ENCODE peak calls at places on chromosomes 16 and 17, in five cellular contexts. One of them, this sample, is unnamed.

GRCh38 chr16:80100186-80100585 is 440.6 kb upstream of the DYNLRB2 start:
- DNase-seq in GM12878: no peak
- DNase-seq in SK-N-SH: no peak
- DNase-seq in HepG2: no peak
- DNase-seq in K562: no peak
- DNase-seq in this sample: no peak

GRCh38 chr16:48963306-48963705 is 318.3 kb downstream of the CBLN1 start:
- DNase-seq in SK-N-SH: no peak
- DNase-seq in GM12878: no peak
- DNase-seq in HepG2: no peak
- DNase-seq in K562: no peak
- DNase-seq in this sample: no peak

GRCh38 chr16:62213763-62214162 is 177.5 kb upstream of the CDH8 start:
- DNase-seq in HepG2: peak; percentile 29
- DNase-seq in K562: no peak
- DNase-seq in SK-N-SH: no peak
- DNase-seq in GM12878: no peak
- DNase-seq in this sample: no peak

GRCh38 chr17:34299017-34299416 is 13.5 kb downstream of the CCL11 start:
- DNase-seq in K562: no peak
- DNase-seq in GM12878: no peak
- DNase-seq in HepG2: no peak
- DNase-seq in SK-N-SH: no peak
- DNase-seq in this sample: no peak

GRCh38 chr16:50644730-50645129 is 36.4 kb downstream of the SNX20 start:
- DNase-seq in K562: no peak
- DNase-seq in SK-N-SH: peak; percentile 61
- DNase-seq in HepG2: no peak
- DNase-seq in GM12878: no peak
- DNase-seq in this sample: no peak

GRCh38 chr17:74830861-74831260 is 28.8 kb downstream of the GRIN2C start:
- DNase-seq in K562: no peak
- DNase-seq in GM12878: no peak
- DNase-seq in SK-N-SH: no peak
- DNase-seq in HepG2: no peak
- DNase-seq in this sample: no peak

GRCh38 chr16:22189473-22190168 is 16.5 kb upstream of the EEF2K start:
- DNase-seq in GM12878: no peak
- DNase-seq in SK-N-SH: peak; percentile 55
- DNase-seq in K562: no peak
- DNase-seq in HepG2: no peak
- DNase-seq in this sample: no peak

GRCh38 chr17:38400286-38400685 is 28.0 kb upstream of the ARHGAP23 start:
- DNase-seq in SK-N-SH: no peak
- DNase-seq in GM12878: no peak
- DNase-seq in HepG2: no peak
- DNase-seq in K562: no peak
- DNase-seq in this sample: no peak

GRCh38 chr16:55179858-55180585 is 144.0 kb upstream of the IRX6 start:
- DNase-seq in K562: no peak
- DNase-seq in HepG2: no peak
- DNase-seq in GM12878: no peak
- DNase-seq in SK-N-SH: no peak
- DNase-seq in this sample: no peak

GRCh38 chr16:73206306-73206705 is 158.4 kb upstream of the ZFHX3 start:
- DNase-seq in GM12878: no peak
- DNase-seq in K562: no peak
- DNase-seq in SK-N-SH: no peak
- DNase-seq in HepG2: no peak
- DNase-seq in this sample: no peak

GRCh38 chr16:81595676-81596292 is 151.2 kb downstream of the CMIP start:
- DNase-seq in HepG2: no peak
- DNase-seq in SK-N-SH: no peak
- DNase-seq in GM12878: no peak
- DNase-seq in K562: no peak
- DNase-seq in this sample: no peak

GRCh38 chr17:69358688-69359596 is 32.0 kb upstream of the ABCA5 start:
- DNase-seq in K562: no peak
- DNase-seq in SK-N-SH: peak; percentile 36
- DNase-seq in GM12878: peak; percentile 4
- DNase-seq in HepG2: peak; percentile 44
- DNase-seq in this sample: no peak

GRCh38 chr16:90046971-90047713 is 27.9 kb upstream of the DBNDD1 start:
- DNase-seq in K562: peak; percentile 31
- DNase-seq in HepG2: peak; percentile 45
- DNase-seq in GM12878: no peak
- DNase-seq in SK-N-SH: no peak
- DNase-seq in this sample: no peak

GRCh38 chr17:66398059-66398458 is 95.6 kb downstream of the PRKCA start:
- DNase-seq in K562: no peak
- DNase-seq in SK-N-SH: peak; percentile 52
- DNase-seq in GM12878: no peak
- DNase-seq in HepG2: no peak
- DNase-seq in this sample: no peak
- TF ChIP-seq REST in K562: no peak
- TF ChIP-seq REST in SK-N-SH: no peak
- TF ChIP-seq REST in GM12878: no peak
- TF ChIP-seq REST in HepG2: no peak
- TF ChIP-seq REST in this sample: no peak

DNA sequence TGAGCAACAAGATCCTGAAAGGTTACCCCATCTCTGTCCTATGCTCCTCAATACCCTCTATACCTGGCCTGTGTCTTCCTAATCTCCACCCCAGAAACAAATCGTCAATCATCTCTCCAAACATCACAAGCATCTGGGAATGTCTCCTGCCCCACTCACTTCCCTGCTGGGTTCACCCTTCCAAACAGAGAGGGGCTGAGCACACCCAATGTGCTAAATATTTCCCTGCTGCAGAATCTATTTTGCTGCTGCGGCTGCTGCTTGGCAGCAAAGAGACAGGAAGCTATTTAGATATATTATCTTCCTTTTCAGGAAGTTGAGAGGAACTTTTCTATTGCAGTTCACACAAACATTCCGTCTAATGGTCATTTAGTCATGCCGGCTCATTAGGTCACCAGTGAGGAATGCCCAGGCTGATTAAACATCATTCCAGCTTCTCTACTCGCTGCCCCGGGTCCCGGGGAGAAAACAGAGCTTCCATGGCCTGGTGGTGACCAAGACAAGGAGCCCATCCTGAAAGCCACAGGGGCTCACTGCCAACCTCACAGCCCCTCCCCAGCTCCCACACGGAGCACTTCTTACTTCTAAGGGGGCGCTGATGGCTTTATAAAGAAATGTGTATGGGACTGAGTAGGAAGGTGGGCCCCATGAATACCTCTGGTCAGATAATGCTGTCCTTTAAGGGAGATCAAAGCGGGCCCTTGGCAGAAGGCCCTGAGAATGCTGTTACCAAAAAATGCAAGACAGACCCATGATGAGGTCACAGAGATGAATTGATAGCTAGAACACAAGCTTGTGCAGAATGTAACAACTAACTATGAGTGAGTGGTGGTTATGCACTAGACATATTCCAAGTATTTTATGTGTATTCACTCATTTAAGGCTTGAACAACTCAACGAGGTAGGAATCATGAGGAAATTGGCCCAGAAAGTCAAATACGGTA is 218.3 kb downstream of the SOX9 start:
- DNase-seq in HepG2: peak; percentile 97
- DNase-seq in GM12878: no peak
- DNase-seq in SK-N-SH: peak; percentile 49
- DNase-seq in K562: no peak
- DNase-seq in this sample: no peak
- TF ChIP-seq GABPA in HepG2: no peak
- TF ChIP-seq GABPA in GM12878: no peak
- TF ChIP-seq GABPA in SK-N-SH: peak; percentile 49
- TF ChIP-seq GABPA in K562: no peak
- TF ChIP-seq GABPA in this sample: no peak

GRCh38 chr16:17426451-17426850 is 44.3 kb downstream of the XYLT1 start:
- DNase-seq in HepG2: no peak
- DNase-seq in GM12878: no peak
- DNase-seq in K562: no peak
- DNase-seq in SK-N-SH: no peak
- DNase-seq in this sample: no peak
- TF ChIP-seq REST in HepG2: no peak
- TF ChIP-seq REST in GM12878: no peak
- TF ChIP-seq REST in K562: no peak
- TF ChIP-seq REST in SK-N-SH: no peak
- TF ChIP-seq REST in this sample: no peak

DNA sequence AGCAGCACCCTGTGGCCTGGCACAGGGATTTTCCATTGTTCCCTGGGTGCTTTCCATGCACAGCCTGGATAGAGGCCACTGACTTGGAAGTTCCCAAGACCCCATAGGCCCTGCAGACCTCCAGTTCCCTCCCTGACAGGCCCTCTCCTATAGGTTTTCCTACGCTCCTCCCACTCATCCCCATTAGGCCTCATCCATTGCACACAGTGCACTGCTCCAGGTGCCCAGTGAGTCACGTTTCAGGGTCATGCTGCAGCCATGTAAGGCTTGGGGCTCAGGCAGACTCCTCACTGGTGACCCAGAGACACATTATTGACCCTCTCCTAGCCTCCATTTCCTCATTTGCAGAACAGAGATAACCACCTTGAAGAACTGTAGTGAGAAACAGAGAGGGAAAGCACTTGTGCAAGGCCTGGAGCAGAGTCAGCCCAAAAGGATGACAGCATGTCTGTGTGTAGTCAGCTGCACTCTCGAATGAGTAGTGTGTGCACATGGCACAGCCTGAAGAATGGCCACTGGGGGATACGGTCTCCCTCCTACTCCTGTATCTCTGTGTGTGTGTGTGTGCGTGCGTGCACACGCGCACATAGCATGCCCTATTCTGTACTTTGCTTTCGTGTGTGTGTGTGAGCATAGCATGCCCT is 26.8 kb downstream of the DRC3 start:
- DNase-seq in GM12878: no peak
- DNase-seq in HepG2: peak; percentile 21
- DNase-seq in K562: no peak
- DNase-seq in SK-N-SH: no peak
- DNase-seq in this sample: no peak
- TF ChIP-seq GABPA in GM12878: no peak
- TF ChIP-seq GABPA in HepG2: no peak
- TF ChIP-seq GABPA in K562: no peak
- TF ChIP-seq GABPA in SK-N-SH: no peak
- TF ChIP-seq GABPA in this sample: no peak

DNA sequence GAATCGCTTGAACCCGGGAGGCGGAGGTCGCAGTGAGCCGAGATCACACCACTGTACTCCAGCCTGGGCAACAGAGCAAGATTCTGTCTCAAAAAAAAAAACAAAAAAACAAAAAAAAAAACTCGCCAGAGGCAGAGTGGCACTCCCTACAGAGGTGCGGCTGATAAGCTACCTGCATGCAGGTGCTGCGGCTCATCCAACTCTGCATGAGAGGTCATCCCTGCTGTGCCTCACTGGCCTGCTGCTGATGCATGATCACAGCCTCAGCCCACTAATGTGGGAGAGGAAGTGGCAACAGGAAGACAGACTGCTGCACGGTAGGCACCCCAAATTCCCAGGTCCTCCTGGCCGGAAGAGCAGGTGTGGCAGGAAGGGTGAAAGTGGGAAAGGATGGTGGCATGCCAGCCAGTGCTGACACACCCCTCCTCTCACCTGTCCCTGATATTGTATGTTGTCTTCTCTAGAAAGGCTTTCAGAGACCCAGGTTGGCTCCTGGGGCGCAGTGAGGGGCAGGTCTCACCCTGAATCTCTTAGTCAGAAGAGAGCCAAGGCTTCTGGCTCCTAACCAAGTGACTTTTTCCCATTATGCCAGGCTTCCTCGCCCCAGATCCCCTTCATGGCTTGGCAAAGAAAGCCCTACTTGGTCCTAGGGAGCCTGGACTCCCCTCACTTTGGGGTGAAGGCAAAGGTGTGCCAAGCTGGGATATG is 11.8 kb downstream of the NXPH3 start:
- DNase-seq in K562: no peak
- DNase-seq in SK-N-SH: no peak
- DNase-seq in GM12878: no peak
- DNase-seq in HepG2: no peak
- DNase-seq in this sample: no peak
- TF ChIP-seq REST in K562: no peak
- TF ChIP-seq REST in SK-N-SH: no peak
- TF ChIP-seq REST in GM12878: no peak
- TF ChIP-seq REST in HepG2: no peak
- TF ChIP-seq REST in this sample: no peak

GRCh38 chr16:27102701-27103575 is 36.2 kb downstream of the C16orf82 start:
- DNase-seq in K562: no peak
- DNase-seq in GM12878: no peak
- DNase-seq in SK-N-SH: no peak
- DNase-seq in HepG2: no peak
- DNase-seq in this sample: no peak

GRCh38 chr16:27098366-27099050 is 31.8 kb downstream of the C16orf82 start:
- DNase-seq in GM12878: no peak
- DNase-seq in SK-N-SH: no peak
- DNase-seq in HepG2: no peak
- DNase-seq in K562: no peak
- DNase-seq in this sample: no peak

GRCh38 chr16:27096375-27096774 is 29.6 kb downstream of the C16orf82 start:
- DNase-seq in HepG2: no peak
- DNase-seq in SK-N-SH: no peak
- DNase-seq in GM12878: no peak
- DNase-seq in K562: no peak
- DNase-seq in this sample: no peak

DNA sequence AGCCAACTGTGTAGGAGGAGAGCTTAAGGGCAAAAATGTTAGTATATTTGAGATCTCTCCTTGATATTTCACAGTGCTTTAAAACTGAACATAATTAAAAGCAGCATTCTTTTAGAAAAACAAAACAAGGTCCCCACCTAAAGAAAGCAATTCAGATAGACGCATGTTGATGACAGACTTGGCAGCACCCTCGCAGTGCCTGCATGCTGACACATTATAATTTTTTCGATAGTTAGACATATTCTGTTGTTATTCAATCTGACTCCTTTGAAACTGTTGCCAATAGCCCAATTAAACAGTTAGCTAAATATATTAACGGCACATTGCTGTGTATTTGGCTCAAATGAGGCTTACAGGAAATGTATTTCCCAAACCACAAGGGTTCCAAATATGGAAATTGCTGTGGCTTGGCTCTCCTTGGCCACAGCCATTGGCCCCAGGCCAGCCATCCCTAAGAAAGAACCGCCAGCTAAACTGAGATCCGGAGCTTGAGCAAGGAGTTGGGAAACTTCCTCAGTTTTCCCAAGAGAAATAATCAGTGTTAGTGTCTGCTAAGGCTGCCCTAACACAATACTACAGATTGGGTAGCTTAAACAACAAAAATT is 31.0 kb downstream of the C16orf82 start:
- DNase-seq in HepG2: no peak
- DNase-seq in K562: no peak
- DNase-seq in SK-N-SH: no peak
- DNase-seq in GM12878: no peak
- DNase-seq in this sample: no peak
- TF ChIP-seq GABPA in HepG2: no peak
- TF ChIP-seq GABPA in K562: no peak
- TF ChIP-seq GABPA in SK-N-SH: no peak
- TF ChIP-seq GABPA in GM12878: no peak
- TF ChIP-seq GABPA in this sample: no peak

This sample was measured in HL-60.